ENCODE peak calls at places on chromosome 6, in nine cellular contexts. M is GM04503; A is activated T-helper 1 cell treated with anti-CD3 and anti-CD28 coated beads, Interleukin-2, amount 50 U/mL, for 16 hours; I is ACHN; F is MM.1S; Q is WTC11; B is NCI-H1105; E is iris pigment epithelial cell; O is progenitor cell of endocrine pancreas. N is an unnamed sample.

GRCh38 chr6:130836071-130836670 is 9.0 kb downstream of the SMLR1 start:
- DNase-seq in M (no peak), A (no peak), I (no peak), F (no peak), Q (no peak), B (no peak), E (no peak), O (no peak), N (no peak)

GRCh38 chr6:34598725-34599124 is 42.6 kb upstream of the SPDEF start:
- DNase-seq in M (no peak), A (no peak), I (no peak), F (no peak), Q (no peak), B (no peak), E (peak), O (no peak), N (no peak)

GRCh38 chr6:71300561-71301168 is 12.1 kb downstream of the OGFRL1 start:
- DNase-seq in M (no peak), A (no peak), I (no peak), F (no peak), Q (no peak), B (no peak), E (no peak), O (no peak), N (no peak)

GRCh38 chr6:158272324-158272723 is 39.9 kb upstream of the TULP4 start:
- DNase-seq in M (no peak), A (no peak), I (no peak), F (no peak), Q (no peak), B (no peak), E (no peak), O (no peak), N (no peak)

GRCh38 chr6:170208171-170208601 is 82.7 kb downstream of the DLL1 start:
- DNase-seq in M (no peak), A (no peak), I (no peak), F (no peak), Q (no peak), B (no peak), E (no peak), O (no peak), N (no peak)

GRCh38 chr6:53066059-53066406 is 829 bp downstream of the FBXO9 start:
- DNase-seq in M (no peak), A (no peak), I (peak), F (no peak), Q (no peak), B (no peak), E (peak), O (peak), N (no peak)

GRCh38 chr6:165662671-165663282 is at the start of gene PDE10A:
- DNase-seq in M (no peak), A (no peak), I (peak), F (no peak), Q (peak), B (peak), E (peak), O (peak), N (no peak)

GRCh38 chr6:167995302-167995701 is 2.2 kb upstream of the KIF25 start:
- DNase-seq in M (no peak), A (no peak), I (no peak), F (no peak), Q (no peak), B (no peak), E (no peak), O (no peak), N (no peak)

GRCh38 chr6:25660512-25660911 is 8.5 kb downstream of the SCGN start:
- DNase-seq in M (peak), A (no peak), I (peak), F (no peak), Q (no peak), B (no peak), E (peak), O (no peak), N (no peak)

GRCh38 chr6:63644668-63645326 is 9.2 kb downstream of the PHF3 start:
- DNase-seq in M (peak), A (no peak), I (peak), F (no peak), Q (no peak), B (no peak), E (peak), O (no peak), N (no peak)

GRCh38 chr6:167662881-167663205 is 163.9 kb upstream of the AFDN start:
- DNase-seq in M (no peak), A (no peak), I (no peak), F (no peak), Q (no peak), B (no peak), E (no peak), O (no peak), N (no peak)

GRCh38 chr6:6968731-6969552 is 138.8 kb upstream of the RREB1 start:
- DNase-seq in M (no peak), A (no peak), I (no peak), F (no peak), Q (no peak), B (no peak), E (no peak), O (no peak), N (no peak)

GRCh38 chr6:56335733-56336132 is 88.4 kb upstream of the COL21A1 start:
- DNase-seq in M (peak), A (no peak), I (no peak), F (no peak), Q (no peak), B (no peak), E (peak), O (no peak), N (no peak)

GRCh38 chr6:117534974-117535373 is 52.5 kb downstream of the DCBLD1 start:
- DNase-seq in M (no peak), A (no peak), I (no peak), F (no peak), Q (no peak), B (no peak), E (no peak), O (no peak), N (no peak)

GRCh38 chr6:47288245-47289090 is 21.2 kb downstream of the TNFRSF21 start:
- DNase-seq in M (no peak), A (no peak), I (no peak), F (no peak), Q (no peak), B (peak), E (no peak), O (no peak), N (no peak)

GRCh38 chr6:38583523-38583922 is 56.2 kb downstream of the BTBD9 start:
- DNase-seq in M (no peak), A (no peak), I (no peak), F (no peak), Q (no peak), B (no peak), E (no peak), O (no peak), N (no peak)

GRCh38 chr6:159693894-159694545 is 979 bp upstream of the SOD2 start:
- DNase-seq in M (no peak), A (no peak), I (peak), F (no peak), Q (no peak), B (peak), E (peak), O (no peak), N (no peak)

GRCh38 chr6:169188051-169188863 is 65.4 kb downstream of the THBS2 start:
- DNase-seq in M (no peak), A (no peak), I (peak), F (no peak), Q (no peak), B (no peak), E (peak), O (no peak), N (no peak)

GRCh38 chr6:166785131-166785530 is 158.1 kb upstream of the RPS6KA2 start:
- DNase-seq in M (no peak), A (no peak), I (no peak), F (no peak), Q (no peak), B (no peak), E (no peak), O (no peak), N (no peak)